ENCODE peak calls at places on chromosomes 12 and 14, in ten cellular contexts. Q is left cardiac atrium; Y is mesendoderm; N is CD8-positive, alpha-beta memory T cell; X is skeletal muscle cell; O is DMS153; K is activated naive CD4-positive, alpha-beta T cell treated with anti-CD3 and anti-CD28 coated beads, Interleukin-2, amount 10 ng/mL, durations not matched to agents 7 days and 5 days; R is activated CD4-positive, alpha-beta T cell treated with anti-CD3 and anti-CD28 coated beads, Interleukin-2, amount 50 U/mL, for 24 hours; S is ACHN; A is amygdala. W is an unnamed sample.
A peak's percentile ranks its signal among the peaks of the same experiment; 100 is the strongest.

GRCh38 chr14:60288279-60288678 is 39.3 kb downstream of the PPM1A start:
- DNase-seq in N (no peak), X (no peak), S (no peak), O (no peak), Y (no peak), R (no peak), K (no peak), A (no peak), Q (no peak), W (no peak)

GRCh38 chr12:72872488-72872887 is 600.3 kb downstream of the TRHDE start:
- DNase-seq in X (no peak), K (no peak), N (no peak), O (peak; percentile 27), R (no peak), S (no peak), A (no peak), Q (no peak), Y (peak; percentile 24), W (no peak)

GRCh38 chr12:1779783-1780182 is 40.6 kb upstream of the LRTM2 start:
- DNase-seq in Q (no peak), S (no peak), N (no peak), R (no peak), O (no peak), A (no peak), Y (no peak), X (peak; percentile 65), K (no peak), W (no peak)

GRCh38 chr14:54837508-54838149 is 65.0 kb downstream of the GCH1 start:
- DNase-seq in S (no peak), O (no peak), K (no peak), R (no peak), Q (no peak), A (no peak), X (no peak), Y (no peak), N (no peak), W (no peak)

GRCh38 chr14:96038920-96039632 is at the start of gene C14orf132:
- DNase-seq in O (peak; percentile 16), Q (peak; percentile 73), K (peak; percentile 72), A (peak; percentile 54), Y (peak; percentile 66), X (no peak), R (peak; percentile 33), S (peak; percentile 25), N (no peak), W (peak; percentile 65)

GRCh38 chr12:31324116-31324844 is 1.7 kb downstream of the SINHCAF start:
- DNase-seq in X (peak; percentile 27), K (peak; percentile 86), S (peak; percentile 92), Y (peak; percentile 90), O (peak; percentile 56), N (peak; percentile 85), R (peak; percentile 55), A (no peak), Q (peak; percentile 55), W (peak; percentile 51)

GRCh38 chr12:50739611-50740010 is 24.3 kb upstream of the ATF1 start:
- DNase-seq in A (no peak), O (no peak), R (no peak), N (no peak), S (no peak), Y (no peak), X (no peak), K (no peak), Q (no peak), W (no peak)

GRCh38 chr12:116870306-116870705 is 10.9 kb downstream of the HRK start:
- DNase-seq in Q (no peak), R (no peak), A (no peak), N (no peak), X (no peak), Y (no peak), S (no peak), O (no peak), K (no peak), W (no peak)

GRCh38 chr12:112370868-112371510 is 11.2 kb downstream of the HECTD4 start:
- DNase-seq in A (no peak), S (no peak), R (no peak), N (no peak), O (no peak), X (no peak), Q (no peak), K (no peak), Y (no peak), W (no peak)

GRCh38 chr12:68189766-68190700 is 30.5 kb upstream of the IFNG start:
- DNase-seq in N (peak; percentile 41), X (peak; percentile 30), K (peak; percentile 46), Y (no peak), O (no peak), Q (no peak), S (peak; percentile 30), A (no peak), R (peak; percentile 45), W (no peak)

W was measured in mesothelial cell of epicardium.